ENCODE peak calls at places on chromosome 10, in four cellular contexts. F is MM.1S, E is neural crest cell, G is astrocyte of the spinal cord. U is an unnamed sample.

GRCh38 chr10:44306147-44306710 is 78.7 kb downstream of the CXCL12 start:
- DNase-seq in F (no peak), E (no peak), G (peak; percentile 64), U (no peak)

GRCh38 chr10:2839081-2839725 is 228.1 kb upstream of the PFKP start:
- DNase-seq in F (peak; percentile 20), E (peak; percentile 38), G (no peak), U (no peak)

GRCh38 chr10:127983701-127984100 is 76.8 kb downstream of the PTPRE start:
- DNase-seq in F (no peak), E (no peak), G (no peak), U (no peak)

GRCh38 chr10:49056356-49056755 is 59.0 kb downstream of the VSTM4 start:
- DNase-seq in F (no peak), E (no peak), G (no peak), U (no peak)

GRCh38 chr10:8033812-8034665 is 20.4 kb upstream of the GATA3 start:
- DNase-seq in F (no peak), E (no peak), G (no peak), U (no peak)

GRCh38 chr10:77637986-77638765 is 568 bp upstream of the KCNMA1 start:
- DNase-seq in F (no peak), E (peak; percentile 46), G (peak; percentile 65), U (peak; percentile 48)

GRCh38 chr10:78408671-78409472 is 375.2 kb downstream of the RPS24 start:
- DNase-seq in F (no peak), E (no peak), G (peak; percentile 43), U (no peak)

GRCh38 chr10:3056280-3057037 is 10.9 kb upstream of the PFKP start:
- DNase-seq in F (no peak), E (no peak), G (no peak), U (no peak)

GRCh38 chr10:15990523-15991129 is 130.3 kb upstream of the MINDY3 start:
- DNase-seq in F (no peak), E (no peak), G (no peak), U (no peak)

GRCh38 chr10:83332695-83333094 is 806.6 kb upstream of the GHITM start:
- DNase-seq in F (no peak), E (no peak), G (no peak), U (no peak)

GRCh38 chr10:122646511-122647382 is 52.9 kb downstream of the C10orf120 start:
- DNase-seq in F (no peak), E (no peak), G (no peak), U (no peak)

GRCh38 chr10:87053121-87053520 is 33.0 kb downstream of the FAM25A start:
- DNase-seq in F (no peak), E (no peak), G (no peak), U (no peak)

GRCh38 chr10:6995339-6995738 is 415.3 kb upstream of the PRKCQ start:
- DNase-seq in F (no peak), E (no peak), G (no peak), U (no peak)

GRCh38 chr10:18438356-18439126 is 212.8 kb downstream of the NSUN6 start:
- DNase-seq in F (no peak), E (no peak), G (no peak), U (no peak)

GRCh38 chr10:61899997-61900828 is 1.3 kb upstream of the ARID5B start:
- DNase-seq in F (peak; percentile 86), E (peak; percentile 28), G (peak; percentile 66), U (no peak)

GRCh38 chr10:120426306-120426705 is 30.7 kb upstream of the PLPP4 start:
- DNase-seq in F (no peak), E (no peak), G (peak; percentile 62), U (no peak)

GRCh38 chr10:75395171-75395954 is 6.2 kb downstream of the ZNF503 start:
- DNase-seq in F (no peak), E (peak; percentile 76), G (peak; percentile 51), U (no peak)

GRCh38 chr10:27258838-27259532 is 18.4 kb upstream of the ACBD5 start:
- DNase-seq in F (peak; percentile 25), E (peak; percentile 29), G (no peak), U (no peak)

GRCh38 chr10:97542169-97543024 is 30.2 kb upstream of the ANKRD2 start:
- DNase-seq in F (no peak), E (no peak), G (peak; percentile 97), U (no peak)

GRCh38 chr10:110824152-110824441 is 47.6 kb upstream of the PDCD4 start:
- DNase-seq in F (no peak), E (no peak), G (no peak), U (no peak)

GRCh38 chr10:125661942-125662515 is 20.9 kb downstream of the TEX36 start:
- DNase-seq in F (no peak), E (no peak), G (peak; percentile 89), U (no peak)

GRCh38 chr10:104123397-104123796 is 1.4 kb downstream of the SFR1 start:
- DNase-seq in F (peak; percentile 21), E (no peak), G (peak; percentile 39), U (no peak)

GRCh38 chr10:86556933-86557649 is 35.5 kb upstream of the WAPL start:
- DNase-seq in F (no peak), E (no peak), G (no peak), U (no peak)

GRCh38 chr10:87862644-87863101 is 660 bp downstream of the KLLN start:
- DNase-seq in F (no peak), E (no peak), G (no peak), U (no peak)

GRCh38 chr10:22714524-22715289 is at the start of gene PIP4K2A:
- DNase-seq in F (peak; percentile 80), E (peak; percentile 50), G (peak; percentile 59), U (peak; percentile 50)

GRCh38 chr10:119542990-119543813 is 683 bp upstream of the RGS10 start:
- DNase-seq in F (peak; percentile 67), E (peak; percentile 51), G (peak; percentile 50), U (no peak)

GRCh38 chr10:60035984-60036383 is 129.6 kb upstream of the CCDC6 start:
- DNase-seq in F (no peak), E (no peak), G (no peak), U (no peak)

GRCh38 chr10:76582536-76582935 is 1055.1 kb downstream of the KCNMA1 start:
- DNase-seq in F (no peak), E (no peak), G (peak; percentile 17), U (no peak)

GRCh38 chr10:31134303-31134928 is 102.8 kb upstream of the ZNF438 start:
- DNase-seq in F (no peak), E (no peak), G (peak; percentile 87), U (peak; percentile 27)

GRCh38 chr10:100998991-100999741 is 442 bp upstream of the LZTS2 start:
- DNase-seq in F (peak; percentile 69), E (peak; percentile 79), G (peak; percentile 72), U (peak; percentile 69)

GRCh38 chr10:29841724-29842649 is 207.2 kb upstream of the SVIL start:
- DNase-seq in F (no peak), E (peak; percentile 4), G (peak; percentile 78), U (no peak)

GRCh38 chr10:119672291-119672690 is 21.1 kb downstream of the BAG3 start:
- DNase-seq in F (no peak), E (no peak), G (no peak), U (no peak)